ENCODE peak calls at places on chromosomes 7 and 10, in five cellular contexts. P is Calu3, R is breast epithelium, T is fibroblast of pulmonary artery, M is IMR-90. A is an unnamed sample.

GRCh38 chr10:34759837-34760215 is 55.3 kb downstream of the PARD3 start:
- DNase-seq in P (no peak), R (no peak), T (no peak), M (no peak), A (no peak)

GRCh38 chr7:103336781-103337180 is 7.8 kb downstream of the DNAJC2 start:
- DNase-seq in P (no peak), R (no peak), T (no peak), M (no peak), A (no peak)

GRCh38 chr7:135744938-135745701 is 3.5 kb downstream of the FAM180A start:
- DNase-seq in P (no peak), R (peak), T (peak), M (peak), A (peak)

GRCh38 chr7:117071597-117071996 is 118.3 kb downstream of the ST7 start:
- DNase-seq in P (no peak), R (no peak), T (no peak), M (no peak), A (no peak)

GRCh38 chr7:51198654-51199053 is 118.0 kb downstream of the COBL start:
- DNase-seq in P (no peak), R (no peak), T (no peak), M (no peak), A (no peak)

GRCh38 chr10:22246680-22247391 is 29.0 kb upstream of the EBLN1 start:
- DNase-seq in P (peak), R (no peak), T (peak), M (peak), A (peak)

GRCh38 chr7:99392046-99392445 is 16.4 kb downstream of the PDAP1 start:
- DNase-seq in P (no peak), R (no peak), T (no peak), M (no peak), A (no peak)

GRCh38 chr7:150980663-150981062 is 2.5 kb upstream of the KCNH2 start:
- DNase-seq in P (no peak), R (no peak), T (no peak), M (no peak), A (no peak)

GRCh38 chr10:31055573-31056251 is 24.0 kb upstream of the ZNF438 start:
- DNase-seq in P (no peak), R (no peak), T (no peak), M (no peak), A (no peak)

GRCh38 chr7:151520419-151521229 is 929 bp upstream of the RHEB start:
- DNase-seq in P (peak), R (peak), T (no peak), M (no peak), A (no peak)

GRCh38 chr10:3807928-3808496 is 23.0 kb upstream of the KLF6 start:
- DNase-seq in P (no peak), R (no peak), T (no peak), M (no peak), A (no peak)

GRCh38 chr10:124197301-124198148 is 104.1 kb upstream of the CHST15 start:
- DNase-seq in P (no peak), R (no peak), T (no peak), M (no peak), A (no peak)

GRCh38 chr7:24291271-24291670 is 7.3 kb downstream of the NPY start:
- DNase-seq in P (no peak), R (no peak), T (no peak), M (no peak), A (no peak)

GRCh38 chr7:64637521-64638445 is 28.1 kb upstream of the ZNF107 start:
- DNase-seq in P (no peak), R (peak), T (no peak), M (no peak), A (no peak)

GRCh38 chr7:64633401-64633800 is 32.5 kb upstream of the ZNF107 start:
- DNase-seq in P (no peak), R (no peak), T (no peak), M (no peak), A (no peak)

GRCh38 chr7:64638822-64639221 is 27.1 kb upstream of the ZNF107 start:
- DNase-seq in P (no peak), R (no peak), T (no peak), M (no peak), A (no peak)

GRCh38 chr7:64634406-64635062 is 31.4 kb upstream of the ZNF107 start:
- DNase-seq in P (no peak), R (no peak), T (no peak), M (no peak), A (no peak)

DNA sequence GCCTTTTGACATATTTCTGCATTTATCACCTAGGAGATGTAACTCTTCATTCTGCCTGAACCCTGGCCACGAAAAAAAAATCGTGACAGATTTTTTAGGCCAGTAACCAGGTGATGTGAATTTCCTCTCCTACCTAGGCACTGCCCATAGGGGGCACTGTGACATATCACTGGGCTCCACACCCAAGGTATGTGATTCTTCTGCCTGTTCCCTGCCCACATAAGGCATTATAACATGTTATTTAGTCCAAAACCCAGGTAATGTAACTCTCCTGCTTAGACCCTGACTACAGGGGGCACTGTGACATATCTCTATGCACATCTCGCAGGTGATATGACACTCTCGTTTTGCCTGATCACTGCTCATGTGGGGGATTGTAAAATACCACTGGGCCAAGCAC is 29.5 kb upstream of the ZNF107 start:
- DNase-seq in P (no peak), R (no peak), T (no peak), M (no peak), A (no peak)
- TF ChIP-seq CTCF in P (no peak), R (no peak), T (no peak), M (no peak), A (peak)

GRCh38 chr7:128453836-128454804 is 1.6 kb upstream of the HILPDA start:
- DNase-seq in P (no peak), R (peak), T (peak), M (peak), A (peak)

GRCh38 chr7:128458956-128459355 is 3.3 kb downstream of the HILPDA start:
- DNase-seq in P (no peak), R (no peak), T (no peak), M (no peak), A (no peak)

GRCh38 chr7:128452552-128452951 is 3.1 kb upstream of the HILPDA start:
- DNase-seq in P (no peak), R (no peak), T (no peak), M (no peak), A (no peak)

GRCh38 chr7:128454808-128455555 is 696 bp upstream of the HILPDA start:
- DNase-seq in P (no peak), R (no peak), T (peak), M (peak), A (peak)

DNA sequence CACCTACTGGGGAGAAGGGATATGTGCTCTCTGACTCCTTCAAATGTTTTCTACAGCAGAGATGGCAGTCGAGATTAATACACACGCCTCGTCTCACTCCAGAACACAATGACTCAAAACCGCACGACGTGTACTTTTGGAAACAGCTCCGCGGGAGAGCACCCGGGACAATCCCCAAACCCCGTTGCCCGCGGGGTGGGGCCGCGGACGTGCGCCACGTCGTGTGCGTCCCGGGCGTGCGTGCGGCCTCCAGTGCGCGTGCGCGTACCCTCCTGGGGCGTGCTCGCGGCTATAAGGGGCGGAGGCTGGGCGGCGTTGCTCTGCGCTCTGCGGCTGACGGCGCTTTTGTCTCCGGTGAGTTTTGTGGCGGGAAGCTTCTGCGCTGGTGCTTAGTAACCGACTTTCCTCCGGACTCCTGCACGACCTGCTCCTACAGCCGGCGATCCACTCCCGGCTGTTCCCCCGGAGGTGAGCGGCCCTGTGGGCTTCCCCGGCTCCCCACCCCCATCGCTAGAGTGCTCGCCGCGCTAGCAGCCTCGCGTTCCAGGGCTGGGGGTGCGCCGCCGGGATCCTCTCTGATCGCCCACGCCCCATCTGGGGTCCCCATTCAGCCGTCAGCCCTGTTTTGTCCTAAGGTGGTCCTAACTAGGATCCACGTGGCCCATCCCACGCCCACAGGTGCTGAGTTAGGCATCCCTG is at the start of gene HILPDA:
- DNase-seq in P (peak), R (peak), T (peak), M (peak), A (peak)
- TF ChIP-seq CTCF in P (no peak), R (no peak), T (no peak), M (no peak), A (no peak)

GRCh38 chr10:64038097-64038496 is 516.9 kb downstream of the REEP3 start:
- DNase-seq in P (no peak), R (no peak), T (no peak), M (no peak), A (no peak)
- TF ChIP-seq CTCF in P (no peak), R (no peak), T (no peak), M (no peak), A (no peak)

GRCh38 chr10:73771722-73772279 is 10.0 kb upstream of the CHCHD1 start:
- DNase-seq in P (peak), R (no peak), T (peak), M (peak), A (peak)

GRCh38 chr10:73772280-73773151 is 9.3 kb upstream of the CHCHD1 start:
- DNase-seq in P (peak), R (peak), T (peak), M (peak), A (peak)

GRCh38 chr10:73773152-73773879 is 8.5 kb upstream of the CHCHD1 start:
- DNase-seq in P (no peak), R (no peak), T (no peak), M (peak), A (no peak)

GRCh38 chr10:73779018-73779417 is 2.8 kb upstream of the CHCHD1 start:
- DNase-seq in P (no peak), R (no peak), T (no peak), M (no peak), A (no peak)

GRCh38 chr10:73774637-73775036 is 7.2 kb upstream of the CHCHD1 start:
- DNase-seq in P (peak), R (no peak), T (peak), M (peak), A (no peak)
- TF ChIP-seq CTCF in P (no peak), R (no peak), T (peak), M (peak), A (peak)

GRCh38 chr7:147249956-147250355 is 1133.4 kb downstream of the CNTNAP2 start:
- DNase-seq in P (no peak), R (no peak), T (no peak), M (no peak), A (no peak)
- TF ChIP-seq CTCF in P (no peak), R (no peak), T (peak), M (no peak), A (peak)

GRCh38 chr10:98467506-98468318 is 21.0 kb upstream of the HPS1 start:
- DNase-seq in P (peak), R (peak), T (peak), M (peak), A (peak)
- TF ChIP-seq CTCF in P (peak), R (peak), T (peak), M (peak), A (peak)

GRCh38 chr7:49635800-49636199 is 137.6 kb upstream of the VWC2 start:
- DNase-seq in P (no peak), R (no peak), T (no peak), M (no peak), A (no peak)
- TF ChIP-seq CTCF in P (no peak), R (no peak), T (no peak), M (no peak), A (no peak)

DNA sequence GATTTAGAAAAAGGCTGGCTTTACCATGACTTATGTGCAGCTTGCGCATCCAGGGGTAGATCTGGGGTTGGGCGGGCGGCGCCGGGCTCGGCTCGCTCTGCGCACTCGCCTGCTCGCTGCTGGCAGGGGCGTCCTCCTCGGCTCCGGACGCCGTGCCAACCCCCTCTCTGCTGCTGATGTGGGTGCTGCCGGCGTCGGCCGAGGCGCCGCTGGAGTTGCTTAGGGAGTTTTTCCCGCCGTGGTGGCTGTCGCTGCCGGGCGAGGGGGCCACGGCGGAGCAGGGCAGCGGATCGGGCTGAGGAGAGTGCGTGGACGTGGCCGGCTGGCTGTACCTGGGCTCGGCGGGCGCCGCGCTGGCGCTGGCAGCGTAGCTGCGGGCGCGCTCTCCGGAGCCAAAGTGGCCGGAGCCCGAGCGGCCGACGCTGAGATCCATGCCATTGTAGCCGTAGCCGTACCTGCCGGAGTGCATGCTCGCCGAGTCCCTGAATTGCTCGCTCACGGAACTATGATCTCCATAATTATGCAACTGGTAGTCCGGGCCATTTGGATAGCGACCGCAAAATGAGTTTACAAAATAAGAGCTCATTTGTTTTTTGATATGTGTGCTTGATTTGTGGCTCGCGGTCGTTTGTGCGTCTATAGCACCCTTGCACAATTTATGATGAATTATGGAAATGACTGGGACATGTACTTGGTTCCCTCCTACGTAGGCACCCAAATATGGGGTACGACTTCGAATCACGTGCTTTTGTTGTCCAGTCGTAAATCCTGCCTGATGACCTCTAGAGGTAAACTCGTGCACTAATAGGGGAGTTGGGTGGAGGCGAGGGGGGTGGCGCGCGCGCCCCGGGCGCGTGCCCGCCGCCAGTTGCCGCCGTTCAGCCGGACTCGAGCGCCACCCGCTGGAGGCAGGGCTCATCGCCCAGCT is at the start of gene HOXA5:
- DNase-seq in P (no peak), R (peak), T (peak), M (peak), A (no peak)
- TF ChIP-seq CTCF in P (peak), R (peak), T (peak), M (peak), A (peak)

DNA sequence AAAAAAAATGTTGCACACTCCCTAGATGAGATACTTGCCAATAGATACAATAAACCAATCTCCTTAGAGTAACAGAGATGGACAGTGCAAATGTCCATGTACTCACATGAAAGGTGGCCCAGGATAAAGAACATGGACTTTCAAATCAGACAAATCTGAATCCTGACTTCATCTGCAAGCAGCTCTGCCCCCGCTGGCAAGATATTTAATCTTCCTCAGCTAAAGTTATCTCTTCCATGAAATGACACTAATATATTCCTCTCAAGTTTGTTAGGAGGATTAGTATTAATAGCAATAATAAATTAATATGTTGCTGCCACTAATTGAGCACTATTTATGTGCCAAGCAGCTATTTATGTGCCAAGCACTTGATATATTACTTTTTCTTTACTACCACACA is 148.6 kb upstream of the YAE1 start:
- DNase-seq in P (no peak), R (no peak), T (no peak), M (no peak), A (no peak)
- TF ChIP-seq CTCF in P (no peak), R (no peak), T (no peak), M (no peak), A (peak)

GRCh38 chr10:80457554-80458262 is 3.6 kb downstream of the TSPAN14 start:
- DNase-seq in P (peak), R (no peak), T (no peak), M (no peak), A (no peak)
- TF ChIP-seq CTCF in P (peak), R (no peak), T (no peak), M (no peak), A (peak)